ENCODE peak calls at places on chromosomes 12 and 14, in six cellular contexts. Z is GM23338, N is MM.1S, K is neural progenitor cell, U is GM23248, J is PC-9. I is an unnamed sample. For H3F3A, the result is how much of the 10 kb centered on the place peaks cover.

GRCh38 chr14:35285168-35285990 is 6.8 kb upstream of the PSMA6 start:
- DNase-seq in N (peak), K (no peak), J (no peak), U (peak), Z (no peak), I (peak)

GRCh38 chr14:31902002-31902401 is 175.1 kb upstream of the ARHGAP5 start:
- DNase-seq in J (peak), N (no peak), K (no peak), Z (no peak), U (no peak), I (peak)

GRCh38 chr12:49288412-49288853 is 6.5 kb upstream of the PRPH start:
- DNase-seq in Z (peak), J (no peak), N (peak), U (peak), K (peak), I (peak)

GRCh38 chr14:65015391-65015790 is 28.7 kb downstream of the FNTB start:
- DNase-seq in K (no peak), U (no peak), N (no peak), Z (no peak), J (no peak), I (no peak)

GRCh38 chr14:71511152-71511551 is 421.1 kb upstream of the RGS6 start:
- DNase-seq in U (no peak), J (no peak), N (no peak), Z (no peak), K (no peak), I (no peak)

GRCh38 chr12:93591137-93591868 is 18.8 kb downstream of the SOCS2 start:
- DNase-seq in N (peak), Z (peak), U (peak), K (peak), J (peak), I (peak)

GRCh38 chr14:32683679-32684078 is 255.0 kb upstream of the NPAS3 start:
- DNase-seq in K (no peak), J (no peak), U (no peak), Z (no peak), N (peak), I (no peak)

GRCh38 chr14:104845834-104846441 is 19.1 kb upstream of the CEP170B start:
- DNase-seq in U (no peak), K (no peak), J (no peak), N (no peak), Z (no peak), I (no peak)

GRCh38 chr12:104605685-104606084 is 148.9 kb downstream of the CHST11 start:
- DNase-seq in J (no peak), N (no peak), Z (peak), U (peak), K (no peak), I (no peak)

GRCh38 chr12:70365398-70365647 is 767 bp upstream of the KCNMB4 start:
- DNase-seq in K (no peak), N (no peak), Z (peak), J (no peak), U (no peak), I (no peak)

GRCh38 chr12:31922341-31923062 is 36.7 kb upstream of the RESF1 start:
- DNase-seq in N (no peak), Z (peak), U (peak), K (no peak), J (no peak), I (peak)

GRCh38 chr12:130115646-130116045 is 46.6 kb upstream of the FZD10 start:
- DNase-seq in N (no peak), K (no peak), Z (no peak), U (no peak), J (no peak), I (no peak)

GRCh38 chr14:61891251-61891650 is 129.0 kb downstream of the SNAPC1 start:
- DNase-seq in J (peak), N (no peak), U (peak), Z (peak), K (peak), I (peak)

GRCh38 chr12:125387206-125387605 is 322.0 kb downstream of the AACS start:
- DNase-seq in U (no peak), K (no peak), N (no peak), J (no peak), Z (no peak), I (no peak)

GRCh38 chr14:29282169-29282568 is 515.6 kb downstream of the FOXG1 start:
- DNase-seq in K (no peak), N (no peak), U (peak), Z (no peak), J (no peak), I (peak)

GRCh38 chr14:22570132-22570949 is 18.7 kb downstream of the DAD1 start:
- DNase-seq in J (peak), N (peak), U (peak), Z (peak), K (peak), I (peak)

GRCh38 chr12:15520844-15521243 is 198.5 kb downstream of the PTPRO start:
- DNase-seq in U (no peak), N (no peak), J (no peak), K (no peak), Z (no peak), I (no peak)

GRCh38 chr14:104886690-104887622 is 21.9 kb downstream of the CEP170B start:
- DNase-seq in U (no peak), J (no peak), N (no peak), Z (no peak), K (no peak), I (no peak)

GRCh38 chr14:105450864-105451720 is 23.5 kb upstream of the CRIP2 start:
- DNase-seq in K (no peak), Z (no peak), J (no peak), N (no peak), U (no peak), I (no peak)

GRCh38 chr14:99047436-99048110 is 224.4 kb downstream of the BCL11B start:
- DNase-seq in Z (no peak), U (no peak), N (no peak), J (no peak), K (peak), I (no peak)

GRCh38 chr12:47903151-47903611 is 1.6 kb downstream of the VDR start:
- DNase-seq in K (no peak), U (peak), Z (no peak), J (no peak), N (peak), I (peak)

GRCh38 chr14:43939836-43940235 is 567.2 kb downstream of the FSCB start:
- DNase-seq in U (no peak), K (no peak), N (no peak), Z (no peak), J (no peak), I (no peak)

GRCh38 chr12:72264548-72265175 is 7.5 kb upstream of the TRHDE start:
- DNase-seq in N (peak), J (no peak), Z (peak), K (peak), U (peak), I (peak)

GRCh38 chr12:52495385-52495784 is 2.3 kb upstream of the KRT6A start:
- DNase-seq in Z (peak), K (peak), U (peak), J (no peak), N (no peak), I (peak)

GRCh38 chr14:71380271-71380670 is 473.0 kb downstream of the PCNX1 start:
- DNase-seq in U (peak), J (peak), K (no peak), Z (peak), N (no peak), I (peak)

GRCh38 chr12:46556820-46557524 is 184.4 kb upstream of the SLC38A2 start:
- DNase-seq in Z (no peak), U (peak), N (no peak), K (no peak), J (peak), I (peak)

GRCh38 chr14:77849711-77850110 is 49.8 kb downstream of the ADCK1 start:
- DNase-seq in N (no peak), J (no peak), U (peak), K (no peak), Z (no peak), I (peak)

GRCh38 chr12:85275359-85275758 is 4.7 kb upstream of the ALX1 start:
- DNase-seq in K (no peak), N (peak), U (no peak), Z (peak), J (no peak), I (no peak)

GRCh38 chr12:85278598-85279448 is 1.2 kb upstream of the ALX1 start:
- DNase-seq in J (no peak), Z (peak), K (peak), U (no peak), N (no peak), I (no peak)

GRCh38 chr12:85273411-85274075 is 6.5 kb upstream of the ALX1 start:
- DNase-seq in Z (peak), K (peak), N (peak), U (peak), J (no peak), I (no peak)

GRCh38 chr12:85277900-85278597 is 2.0 kb upstream of the ALX1 start:
- DNase-seq in J (no peak), Z (peak), U (no peak), N (no peak), K (peak), I (no peak)

GRCh38 chr12:85274076-85274415 is 6.0 kb upstream of the ALX1 start:
- DNase-seq in U (no peak), J (no peak), K (no peak), Z (peak), N (no peak), I (no peak)
- TF ChIP-seq EZH2 in U (no peak), J (no peak), K (peak), Z (peak), N (no peak), I (no peak)

GRCh38 chr12:122023339-122024131 is 1.9 kb downstream of the BCL7A start:
- DNase-seq in Z (peak), K (peak), U (peak), J (no peak), N (no peak), I (peak)

GRCh38 chr12:122022393-122023338 is 982 bp downstream of the BCL7A start:
- DNase-seq in U (peak), Z (peak), K (peak), N (no peak), J (no peak), I (peak)

GRCh38 chr12:122020795-122021192 is 890 bp upstream of the BCL7A start:
- DNase-seq in Z (peak), N (no peak), K (no peak), U (no peak), J (no peak), I (no peak)

GRCh38 chr12:122021822-122022392 is at the start of gene BCL7A:
- DNase-seq in N (peak), K (peak), Z (peak), U (peak), J (no peak), I (peak)

GRCh38 chr12:122021193-122021821 is 377 bp upstream of the BCL7A start:
- DNase-seq in K (peak), Z (peak), U (peak), N (no peak), J (no peak), I (peak)
- H3F3A ChIP-seq in K (under half), Z (under half), U (under half), N (under half), J (under half), I (under half)

GRCh38 chr14:69573205-69573840 is 1.3 kb downstream of the CCDC177 start:
- DNase-seq in J (no peak), Z (peak), N (no peak), K (no peak), U (peak), I (no peak)
- TF ChIP-seq EZH2 in J (no peak), Z (peak), N (no peak), K (no peak), U (peak), I (no peak)

DNA sequence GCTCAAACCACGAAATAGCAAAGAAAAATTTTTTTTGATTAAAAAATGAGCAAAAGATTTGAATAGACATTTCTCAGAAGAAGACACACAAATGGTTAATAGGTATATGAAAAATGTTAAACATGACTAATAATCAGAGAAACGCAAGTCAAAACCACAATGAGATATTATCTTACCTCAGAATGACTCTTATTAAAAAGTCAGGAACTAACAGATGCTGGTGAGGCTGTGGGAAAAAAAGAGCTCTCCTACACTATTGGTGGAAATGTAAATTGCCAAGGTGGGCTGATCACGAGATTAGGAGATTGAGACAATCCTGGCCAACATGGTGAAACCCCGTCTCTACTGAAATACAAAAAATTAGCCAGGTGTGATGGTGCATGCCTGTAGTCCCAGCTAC is 315.5 kb upstream of the FLRT2 start:
- DNase-seq in J (no peak), K (no peak), U (peak), N (no peak), Z (no peak), I (peak)
- H3F3A ChIP-seq in J (under half), K (under half), U (under half), N (under half), Z (under half), I (under half)

GRCh38 chr12:13546231-13546630 is 349.7 kb downstream of the EMP1 start:
- DNase-seq in J (no peak), U (no peak), N (no peak), K (no peak), Z (no peak), I (no peak)

DNA sequence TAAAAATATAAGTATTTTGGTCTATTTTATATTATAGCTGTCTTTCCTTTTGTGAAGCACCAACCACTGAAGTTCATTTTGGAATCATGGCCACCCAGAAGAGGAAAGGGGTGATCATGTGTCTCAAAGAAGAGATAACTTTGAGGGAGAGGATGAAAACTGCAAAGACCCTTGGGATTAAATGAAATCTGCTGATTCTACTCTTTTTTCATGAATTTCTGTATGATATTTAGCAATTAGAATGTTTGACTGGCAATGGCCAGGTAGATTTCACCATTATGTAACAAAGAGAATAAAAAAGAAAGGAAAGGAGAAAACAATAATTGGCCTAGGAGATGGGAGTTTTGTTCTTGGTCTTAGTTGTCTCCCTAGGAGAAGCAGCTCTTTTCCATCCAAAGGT is 350.8 kb downstream of the EMP1 start:
- DNase-seq in N (no peak), Z (no peak), K (no peak), J (no peak), U (no peak), I (no peak)
- TF ChIP-seq EZH2 in N (no peak), Z (no peak), K (no peak), J (no peak), U (no peak), I (no peak)

I was measured in PC-3.